ENCODE peak calls at places on chromosomes 1 and 21, in six cellular contexts. One of them, this sample, is unnamed.

GRCh38 chr1:119712342-119713038 is 756 bp downstream of the PHGDH start:
- DNase-seq in WTC11: peak
- DNase-seq in cardiac fibroblast: peak
- DNase-seq in PC-3: peak
- DNase-seq in astrocyte: peak
- DNase-seq in kidney epithelial cell: peak
- DNase-seq in this sample: no peak

GRCh38 chr1:228457396-228458176 is 29.6 kb upstream of the RNF187 start:
- DNase-seq in astrocyte: peak
- DNase-seq in kidney epithelial cell: peak
- DNase-seq in WTC11: peak
- DNase-seq in cardiac fibroblast: peak
- DNase-seq in PC-3: peak
- DNase-seq in this sample: peak

GRCh38 chr1:63435136-63435535 is 67.7 kb downstream of the ALG6 start:
- DNase-seq in WTC11: no peak
- DNase-seq in PC-3: no peak
- DNase-seq in astrocyte: peak
- DNase-seq in cardiac fibroblast: no peak
- DNase-seq in kidney epithelial cell: no peak
- DNase-seq in this sample: no peak

GRCh38 chr1:121587230-121587569 is 402.4 kb downstream of the SRGAP2C start:
- DNase-seq in WTC11: no peak
- DNase-seq in cardiac fibroblast: no peak
- DNase-seq in astrocyte: no peak
- DNase-seq in PC-3: no peak
- DNase-seq in kidney epithelial cell: no peak
- DNase-seq in this sample: no peak

GRCh38 chr1:205950826-205951549 is 7.7 kb upstream of the SLC26A9 start:
- DNase-seq in WTC11: no peak
- DNase-seq in cardiac fibroblast: peak
- DNase-seq in kidney epithelial cell: no peak
- DNase-seq in astrocyte: peak
- DNase-seq in PC-3: peak
- DNase-seq in this sample: no peak

GRCh38 chr1:29690156-29690555 is 453.8 kb downstream of the PTPRU start:
- DNase-seq in WTC11: no peak
- DNase-seq in astrocyte: no peak
- DNase-seq in PC-3: no peak
- DNase-seq in cardiac fibroblast: no peak
- DNase-seq in kidney epithelial cell: no peak
- DNase-seq in this sample: no peak

GRCh38 chr1:33111965-33112364 is 31.0 kb downstream of the AZIN2 start:
- DNase-seq in PC-3: peak
- DNase-seq in cardiac fibroblast: peak
- DNase-seq in WTC11: no peak
- DNase-seq in kidney epithelial cell: no peak
- DNase-seq in astrocyte: no peak
- DNase-seq in this sample: no peak

GRCh38 chr1:156627313-156627880 is 8.2 kb downstream of the HAPLN2 start:
- DNase-seq in astrocyte: peak
- DNase-seq in kidney epithelial cell: no peak
- DNase-seq in WTC11: peak
- DNase-seq in PC-3: peak
- DNase-seq in cardiac fibroblast: peak
- DNase-seq in this sample: no peak

GRCh38 chr1:999797-1000356 is at the start of gene HES4:
- DNase-seq in WTC11: peak
- DNase-seq in PC-3: peak
- DNase-seq in astrocyte: peak
- DNase-seq in kidney epithelial cell: peak
- DNase-seq in cardiac fibroblast: peak
- DNase-seq in this sample: peak

GRCh38 chr1:183783896-183784637 is 20.9 kb upstream of the RGL1 start:
- DNase-seq in PC-3: peak
- DNase-seq in WTC11: no peak
- DNase-seq in astrocyte: peak
- DNase-seq in kidney epithelial cell: no peak
- DNase-seq in cardiac fibroblast: peak
- DNase-seq in this sample: no peak

GRCh38 chr1:70043806-70044205 is 161.6 kb downstream of the LRRC40 start:
- DNase-seq in kidney epithelial cell: peak
- DNase-seq in astrocyte: peak
- DNase-seq in PC-3: peak
- DNase-seq in cardiac fibroblast: peak
- DNase-seq in WTC11: no peak
- DNase-seq in this sample: no peak

GRCh38 chr1:244234009-244234643 is 183.0 kb downstream of the ZBTB18 start:
- DNase-seq in kidney epithelial cell: no peak
- DNase-seq in WTC11: no peak
- DNase-seq in PC-3: no peak
- DNase-seq in cardiac fibroblast: no peak
- DNase-seq in astrocyte: no peak
- DNase-seq in this sample: no peak

GRCh38 chr1:36224537-36225297 is 474 bp downstream of the THRAP3 start:
- DNase-seq in PC-3: peak
- DNase-seq in kidney epithelial cell: no peak
- DNase-seq in cardiac fibroblast: peak
- DNase-seq in WTC11: peak
- DNase-seq in astrocyte: peak
- DNase-seq in this sample: peak

GRCh38 chr1:24825174-24825573 is 79.9 kb downstream of the CLIC4 start:
- DNase-seq in cardiac fibroblast: no peak
- DNase-seq in astrocyte: no peak
- DNase-seq in WTC11: no peak
- DNase-seq in PC-3: no peak
- DNase-seq in kidney epithelial cell: no peak
- DNase-seq in this sample: no peak

GRCh38 chr1:232011961-232012360 is 385.4 kb downstream of the DISC1 start:
- DNase-seq in WTC11: no peak
- DNase-seq in astrocyte: peak
- DNase-seq in cardiac fibroblast: no peak
- DNase-seq in PC-3: no peak
- DNase-seq in kidney epithelial cell: no peak
- DNase-seq in this sample: no peak

GRCh38 chr1:209389258-209389657 is 194.3 kb upstream of the CAMK1G start:
- DNase-seq in kidney epithelial cell: peak
- DNase-seq in PC-3: peak
- DNase-seq in astrocyte: peak
- DNase-seq in WTC11: no peak
- DNase-seq in cardiac fibroblast: peak
- DNase-seq in this sample: no peak

GRCh38 chr1:239909894-239910293 is 181.8 kb upstream of the FMN2 start:
- DNase-seq in astrocyte: peak
- DNase-seq in WTC11: no peak
- DNase-seq in PC-3: no peak
- DNase-seq in cardiac fibroblast: peak
- DNase-seq in kidney epithelial cell: no peak
- DNase-seq in this sample: no peak

GRCh38 chr1:204191481-204191880 is 4.8 kb downstream of the KISS1 start:
- DNase-seq in PC-3: no peak
- DNase-seq in cardiac fibroblast: no peak
- DNase-seq in kidney epithelial cell: no peak
- DNase-seq in WTC11: no peak
- DNase-seq in astrocyte: no peak
- DNase-seq in this sample: no peak

GRCh38 chr1:78617615-78618026 is 2.6 kb upstream of the IFI44L start:
- DNase-seq in PC-3: peak
- DNase-seq in cardiac fibroblast: peak
- DNase-seq in astrocyte: peak
- DNase-seq in WTC11: peak
- DNase-seq in kidney epithelial cell: peak
- DNase-seq in this sample: no peak

GRCh38 chr1:74729741-74730478 is 2.9 kb downstream of the CRYZ start:
- DNase-seq in PC-3: peak
- DNase-seq in WTC11: no peak
- DNase-seq in cardiac fibroblast: peak
- DNase-seq in kidney epithelial cell: peak
- DNase-seq in astrocyte: peak
- DNase-seq in this sample: no peak

GRCh38 chr1:63772201-63772600 is 1.6 kb upstream of the ROR1 start:
- DNase-seq in PC-3: peak
- DNase-seq in WTC11: no peak
- DNase-seq in cardiac fibroblast: no peak
- DNase-seq in kidney epithelial cell: no peak
- DNase-seq in astrocyte: no peak
- DNase-seq in this sample: no peak

GRCh38 chr1:155513300-155513926 is 49.2 kb downstream of the ASH1L start:
- DNase-seq in kidney epithelial cell: no peak
- DNase-seq in cardiac fibroblast: no peak
- DNase-seq in PC-3: peak
- DNase-seq in astrocyte: peak
- DNase-seq in WTC11: no peak
- DNase-seq in this sample: no peak

GRCh38 chr1:180563013-180563827 is 4.5 kb downstream of the OVAAL start:
- DNase-seq in WTC11: no peak
- DNase-seq in PC-3: no peak
- DNase-seq in astrocyte: peak
- DNase-seq in cardiac fibroblast: peak
- DNase-seq in kidney epithelial cell: no peak
- DNase-seq in this sample: no peak

GRCh38 chr1:184289825-184290550 is 96.8 kb upstream of the C1orf21 start:
- DNase-seq in WTC11: no peak
- DNase-seq in kidney epithelial cell: no peak
- DNase-seq in astrocyte: no peak
- DNase-seq in cardiac fibroblast: no peak
- DNase-seq in PC-3: peak
- DNase-seq in this sample: no peak

GRCh38 chr1:52203935-52204625 is 62.2 kb downstream of the ZFYVE9 start:
- DNase-seq in astrocyte: no peak
- DNase-seq in WTC11: no peak
- DNase-seq in kidney epithelial cell: no peak
- DNase-seq in cardiac fibroblast: no peak
- DNase-seq in PC-3: no peak
- DNase-seq in this sample: no peak

GRCh38 chr1:1122981-1123480 is 7.1 kb upstream of the C1orf159 start:
- DNase-seq in cardiac fibroblast: no peak
- DNase-seq in astrocyte: no peak
- DNase-seq in kidney epithelial cell: no peak
- DNase-seq in PC-3: peak
- DNase-seq in WTC11: peak
- DNase-seq in this sample: peak

GRCh38 chr1:225607355-225607754 is 45.6 kb downstream of the ENAH start:
- DNase-seq in kidney epithelial cell: no peak
- DNase-seq in PC-3: no peak
- DNase-seq in cardiac fibroblast: no peak
- DNase-seq in WTC11: no peak
- DNase-seq in astrocyte: no peak
- DNase-seq in this sample: no peak

DNA sequence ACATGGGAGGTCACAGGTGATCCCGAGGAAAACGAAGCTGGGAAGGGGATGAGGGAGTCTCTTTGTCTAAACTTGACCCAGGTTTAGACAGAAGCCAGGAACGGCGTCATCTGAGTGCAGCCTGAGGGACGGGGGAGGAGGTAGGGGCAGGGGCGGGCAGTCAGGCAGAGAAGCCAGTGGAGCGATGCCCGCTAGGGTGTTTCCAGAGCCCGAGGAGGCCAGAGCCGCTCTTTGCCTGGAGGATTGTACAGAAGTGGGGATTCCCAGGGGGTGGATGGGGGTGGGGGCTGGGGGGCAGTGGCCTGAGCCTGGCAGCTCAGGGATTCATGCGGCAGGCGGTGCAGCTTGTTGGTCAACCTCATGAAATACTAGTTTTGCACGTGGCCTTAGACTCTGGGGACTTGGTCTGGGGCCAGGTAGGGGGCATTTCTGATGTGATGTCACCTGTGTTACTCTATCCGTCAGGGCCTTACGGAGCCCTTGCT is 58.4 kb downstream of the VPS26C start:
- DNase-seq in cardiac fibroblast: no peak
- DNase-seq in PC-3: no peak
- DNase-seq in WTC11: no peak
- DNase-seq in astrocyte: no peak
- DNase-seq in kidney epithelial cell: no peak
- DNase-seq in this sample: no peak
- TF ChIP-seq CTCF in cardiac fibroblast: no peak
- TF ChIP-seq CTCF in PC-3: no peak
- TF ChIP-seq CTCF in WTC11: no peak
- TF ChIP-seq CTCF in astrocyte: no peak
- TF ChIP-seq CTCF in kidney epithelial cell: no peak
- TF ChIP-seq CTCF in this sample: no peak

DNA sequence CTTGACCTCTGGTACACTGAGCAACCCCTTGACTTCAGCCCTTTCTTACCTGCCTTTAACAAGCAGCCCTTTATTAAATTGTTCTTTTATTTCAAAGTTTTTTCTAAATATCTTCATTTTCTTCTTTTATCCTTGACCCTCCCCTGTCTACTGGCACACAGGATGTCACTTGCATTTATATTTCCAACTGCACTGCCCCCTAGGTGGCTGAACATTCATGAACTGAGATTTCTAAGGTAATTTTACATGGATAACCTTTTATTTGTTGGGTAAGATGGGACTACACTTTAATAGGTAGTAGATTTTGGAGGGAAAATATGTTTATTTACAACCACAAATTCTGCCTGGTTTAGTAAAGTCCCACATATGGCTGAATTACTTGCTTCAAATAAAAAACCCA is 190.0 kb downstream of the ATP6V1G3 start:
- DNase-seq in WTC11: no peak
- DNase-seq in cardiac fibroblast: no peak
- DNase-seq in kidney epithelial cell: no peak
- DNase-seq in PC-3: no peak
- DNase-seq in astrocyte: no peak
- DNase-seq in this sample: no peak
- TF ChIP-seq CTCF in WTC11: no peak
- TF ChIP-seq CTCF in cardiac fibroblast: peak
- TF ChIP-seq CTCF in kidney epithelial cell: peak
- TF ChIP-seq CTCF in PC-3: peak
- TF ChIP-seq CTCF in astrocyte: no peak
- TF ChIP-seq CTCF in this sample: peak

GRCh38 chr1:21939650-21940374 is 2.7 kb upstream of the HSPG2 start:
- DNase-seq in astrocyte: peak
- DNase-seq in PC-3: peak
- DNase-seq in WTC11: no peak
- DNase-seq in cardiac fibroblast: peak
- DNase-seq in kidney epithelial cell: peak
- DNase-seq in this sample: no peak
- TF ChIP-seq CTCF in astrocyte: peak
- TF ChIP-seq CTCF in PC-3: peak
- TF ChIP-seq CTCF in WTC11: no peak
- TF ChIP-seq CTCF in cardiac fibroblast: peak
- TF ChIP-seq CTCF in kidney epithelial cell: peak
- TF ChIP-seq CTCF in this sample: peak

DNA sequence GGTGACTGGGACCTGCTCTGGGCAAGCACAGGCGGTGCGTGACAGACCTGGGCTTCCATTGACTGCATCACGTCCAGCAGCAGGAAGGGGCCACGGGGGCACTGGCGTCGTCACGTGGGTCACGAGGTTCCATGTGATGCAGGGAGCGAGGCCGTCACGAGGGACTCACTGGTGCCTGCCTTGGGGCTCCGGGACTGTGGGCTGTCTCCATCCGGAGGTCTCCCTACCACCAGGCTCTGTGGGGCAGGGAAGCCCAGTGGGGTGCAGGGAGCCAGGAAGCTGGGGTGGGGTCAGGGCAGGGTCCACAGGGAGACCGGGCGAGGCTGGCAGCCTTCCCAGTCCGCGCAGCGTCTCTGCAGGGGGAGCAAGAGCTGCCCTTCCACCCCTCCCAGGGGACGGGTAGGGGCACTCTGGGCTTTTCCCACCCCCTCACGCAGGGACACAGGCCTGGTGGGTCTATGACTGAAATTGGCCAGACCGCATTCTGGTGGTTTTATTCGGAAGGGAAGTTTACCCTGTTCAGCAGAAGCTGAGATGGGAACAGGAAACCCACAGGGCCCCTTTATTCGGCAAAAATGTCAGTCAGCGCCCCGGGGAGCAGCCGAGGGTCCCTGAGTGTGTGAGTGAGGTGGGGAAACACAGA is 416 bp upstream of the TNFRSF14 start:
- DNase-seq in WTC11: no peak
- DNase-seq in astrocyte: no peak
- DNase-seq in cardiac fibroblast: peak
- DNase-seq in PC-3: peak
- DNase-seq in kidney epithelial cell: no peak
- DNase-seq in this sample: no peak
- TF ChIP-seq CTCF in WTC11: no peak
- TF ChIP-seq CTCF in astrocyte: no peak
- TF ChIP-seq CTCF in cardiac fibroblast: no peak
- TF ChIP-seq CTCF in PC-3: no peak
- TF ChIP-seq CTCF in kidney epithelial cell: no peak
- TF ChIP-seq CTCF in this sample: no peak

This sample was measured in chondrocyte.